ENCODE peak calls at places on chromosome 3, in nine cellular contexts. One of them, this sample, is unnamed.
A peak's percentile ranks its signal among the peaks of the same experiment; 100 is the strongest.

GRCh38 chr3:126758019-126758418 is 54.0 kb downstream of the CHCHD6 start:
- DNase-seq in left ventricle myocardium inferior: no peak
- DNase-seq in effector memory CD4-positive, alpha-beta T cell: no peak
- DNase-seq in tibial artery: no peak
- DNase-seq in CD4-positive, alpha-beta memory T cell: no peak
- DNase-seq in substantia nigra: no peak
- DNase-seq in CD8-positive, alpha-beta T cell: no peak
- DNase-seq in esophagus squamous epithelium: no peak
- DNase-seq in PC-3: no peak
- DNase-seq in this sample: no peak

GRCh38 chr3:99952306-99952705 is 134.6 kb downstream of the CMSS1 start:
- DNase-seq in left ventricle myocardium inferior: no peak
- DNase-seq in effector memory CD4-positive, alpha-beta T cell: no peak
- DNase-seq in tibial artery: no peak
- DNase-seq in CD4-positive, alpha-beta memory T cell: no peak
- DNase-seq in substantia nigra: no peak
- DNase-seq in CD8-positive, alpha-beta T cell: no peak
- DNase-seq in esophagus squamous epithelium: no peak
- DNase-seq in PC-3: peak; percentile 49
- DNase-seq in this sample: no peak

GRCh38 chr3:147735662-147736061 is 326.5 kb downstream of the ZIC1 start:
- DNase-seq in left ventricle myocardium inferior: no peak
- DNase-seq in effector memory CD4-positive, alpha-beta T cell: no peak
- DNase-seq in tibial artery: no peak
- DNase-seq in CD4-positive, alpha-beta memory T cell: no peak
- DNase-seq in substantia nigra: no peak
- DNase-seq in CD8-positive, alpha-beta T cell: no peak
- DNase-seq in esophagus squamous epithelium: no peak
- DNase-seq in PC-3: no peak
- DNase-seq in this sample: no peak

GRCh38 chr3:32817561-32818430 is at the start of gene TRIM71:
- DNase-seq in left ventricle myocardium inferior: no peak
- DNase-seq in effector memory CD4-positive, alpha-beta T cell: no peak
- DNase-seq in tibial artery: no peak
- DNase-seq in CD4-positive, alpha-beta memory T cell: no peak
- DNase-seq in substantia nigra: no peak
- DNase-seq in CD8-positive, alpha-beta T cell: no peak
- DNase-seq in esophagus squamous epithelium: no peak
- DNase-seq in PC-3: no peak
- DNase-seq in this sample: no peak

GRCh38 chr3:169268286-169268776 is 395.2 kb downstream of the MECOM start:
- DNase-seq in left ventricle myocardium inferior: no peak
- DNase-seq in effector memory CD4-positive, alpha-beta T cell: no peak
- DNase-seq in tibial artery: no peak
- DNase-seq in CD4-positive, alpha-beta memory T cell: no peak
- DNase-seq in substantia nigra: no peak
- DNase-seq in CD8-positive, alpha-beta T cell: no peak
- DNase-seq in esophagus squamous epithelium: no peak
- DNase-seq in PC-3: no peak
- DNase-seq in this sample: no peak

GRCh38 chr3:9870978-9871377 is 9.1 kb downstream of the CIDEC start:
- DNase-seq in left ventricle myocardium inferior: no peak
- DNase-seq in effector memory CD4-positive, alpha-beta T cell: no peak
- DNase-seq in tibial artery: no peak
- DNase-seq in CD4-positive, alpha-beta memory T cell: no peak
- DNase-seq in substantia nigra: no peak
- DNase-seq in CD8-positive, alpha-beta T cell: no peak
- DNase-seq in esophagus squamous epithelium: no peak
- DNase-seq in PC-3: peak; percentile 65
- DNase-seq in this sample: no peak

GRCh38 chr3:148714521-148714920 is 16.8 kb downstream of the AGTR1 start:
- DNase-seq in left ventricle myocardium inferior: no peak
- DNase-seq in effector memory CD4-positive, alpha-beta T cell: no peak
- DNase-seq in tibial artery: no peak
- DNase-seq in CD4-positive, alpha-beta memory T cell: no peak
- DNase-seq in substantia nigra: no peak
- DNase-seq in CD8-positive, alpha-beta T cell: no peak
- DNase-seq in esophagus squamous epithelium: no peak
- DNase-seq in PC-3: no peak
- DNase-seq in this sample: no peak

GRCh38 chr3:108090701-108091497 is at the start of gene CD47:
- DNase-seq in left ventricle myocardium inferior: peak; percentile 96
- DNase-seq in effector memory CD4-positive, alpha-beta T cell: peak; percentile 96
- DNase-seq in tibial artery: peak; percentile 96
- DNase-seq in CD4-positive, alpha-beta memory T cell: peak; percentile 98
- DNase-seq in substantia nigra: peak; percentile 90
- DNase-seq in CD8-positive, alpha-beta T cell: peak; percentile 93
- DNase-seq in esophagus squamous epithelium: peak; percentile 69
- DNase-seq in PC-3: peak; percentile 92
- DNase-seq in this sample: peak; percentile 87

GRCh38 chr3:196641278-196642058 is 2.0 kb downstream of the NRROS start:
- DNase-seq in left ventricle myocardium inferior: no peak
- DNase-seq in effector memory CD4-positive, alpha-beta T cell: peak; percentile 20
- DNase-seq in tibial artery: peak; percentile 9
- DNase-seq in CD4-positive, alpha-beta memory T cell: no peak
- DNase-seq in substantia nigra: no peak
- DNase-seq in CD8-positive, alpha-beta T cell: no peak
- DNase-seq in esophagus squamous epithelium: no peak
- DNase-seq in PC-3: no peak
- DNase-seq in this sample: no peak

GRCh38 chr3:44862221-44862637 is 517 bp downstream of the TMEM42 start:
- DNase-seq in left ventricle myocardium inferior: no peak
- DNase-seq in effector memory CD4-positive, alpha-beta T cell: no peak
- DNase-seq in tibial artery: no peak
- DNase-seq in CD4-positive, alpha-beta memory T cell: no peak
- DNase-seq in substantia nigra: no peak
- DNase-seq in CD8-positive, alpha-beta T cell: no peak
- DNase-seq in esophagus squamous epithelium: no peak
- DNase-seq in PC-3: peak; percentile 11
- DNase-seq in this sample: no peak

GRCh38 chr3:78913711-78914110 is 854.1 kb downstream of the ROBO1 start:
- DNase-seq in left ventricle myocardium inferior: no peak
- DNase-seq in effector memory CD4-positive, alpha-beta T cell: no peak
- DNase-seq in tibial artery: no peak
- DNase-seq in CD4-positive, alpha-beta memory T cell: no peak
- DNase-seq in substantia nigra: no peak
- DNase-seq in CD8-positive, alpha-beta T cell: no peak
- DNase-seq in esophagus squamous epithelium: no peak
- DNase-seq in PC-3: no peak
- DNase-seq in this sample: no peak

GRCh38 chr3:179688847-179689246 is 36.0 kb downstream of the USP13 start:
- DNase-seq in left ventricle myocardium inferior: no peak
- DNase-seq in effector memory CD4-positive, alpha-beta T cell: no peak
- DNase-seq in tibial artery: no peak
- DNase-seq in CD4-positive, alpha-beta memory T cell: no peak
- DNase-seq in substantia nigra: no peak
- DNase-seq in CD8-positive, alpha-beta T cell: no peak
- DNase-seq in esophagus squamous epithelium: no peak
- DNase-seq in PC-3: peak; percentile 80
- DNase-seq in this sample: no peak

GRCh38 chr3:20068512-20069177 is 28.4 kb downstream of the KAT2B start:
- DNase-seq in left ventricle myocardium inferior: no peak
- DNase-seq in effector memory CD4-positive, alpha-beta T cell: no peak
- DNase-seq in tibial artery: no peak
- DNase-seq in CD4-positive, alpha-beta memory T cell: no peak
- DNase-seq in substantia nigra: no peak
- DNase-seq in CD8-positive, alpha-beta T cell: no peak
- DNase-seq in esophagus squamous epithelium: no peak
- DNase-seq in PC-3: peak; percentile 66
- DNase-seq in this sample: no peak

GRCh38 chr3:134083626-134084229 is 54.0 kb upstream of the SLCO2A1 start:
- DNase-seq in left ventricle myocardium inferior: no peak
- DNase-seq in effector memory CD4-positive, alpha-beta T cell: no peak
- DNase-seq in tibial artery: no peak
- DNase-seq in CD4-positive, alpha-beta memory T cell: no peak
- DNase-seq in substantia nigra: no peak
- DNase-seq in CD8-positive, alpha-beta T cell: no peak
- DNase-seq in esophagus squamous epithelium: no peak
- DNase-seq in PC-3: no peak
- DNase-seq in this sample: no peak

GRCh38 chr3:62372621-62373041 is 719 bp downstream of the FEZF2 start:
- DNase-seq in left ventricle myocardium inferior: no peak
- DNase-seq in effector memory CD4-positive, alpha-beta T cell: no peak
- DNase-seq in tibial artery: no peak
- DNase-seq in CD4-positive, alpha-beta memory T cell: no peak
- DNase-seq in substantia nigra: no peak
- DNase-seq in CD8-positive, alpha-beta T cell: no peak
- DNase-seq in esophagus squamous epithelium: no peak
- DNase-seq in PC-3: no peak
- DNase-seq in this sample: no peak

GRCh38 chr3:86954751-86955150 is 36.2 kb downstream of the VGLL3 start:
- DNase-seq in left ventricle myocardium inferior: no peak
- DNase-seq in effector memory CD4-positive, alpha-beta T cell: no peak
- DNase-seq in tibial artery: no peak
- DNase-seq in CD4-positive, alpha-beta memory T cell: no peak
- DNase-seq in substantia nigra: no peak
- DNase-seq in CD8-positive, alpha-beta T cell: no peak
- DNase-seq in esophagus squamous epithelium: no peak
- DNase-seq in PC-3: no peak
- DNase-seq in this sample: no peak
- H3K27ac ChIP-seq in left ventricle myocardium inferior: no peak overlapping the region
- H3K27ac ChIP-seq in effector memory CD4-positive, alpha-beta T cell: no peak overlapping the region
- H3K27ac ChIP-seq in tibial artery: no peak overlapping the region
- H3K27ac ChIP-seq in CD4-positive, alpha-beta memory T cell: no peak overlapping the region
- H3K27ac ChIP-seq in substantia nigra: no peak overlapping the region
- H3K27ac ChIP-seq in CD8-positive, alpha-beta T cell: no peak overlapping the region
- H3K27ac ChIP-seq in esophagus squamous epithelium: no peak overlapping the region
- H3K27ac ChIP-seq in PC-3: peak overlapping the region; percentile 26
- H3K27ac ChIP-seq in this sample: no peak overlapping the region

GRCh38 chr3:74423867-74424266 is 190.6 kb downstream of the CNTN3 start:
- DNase-seq in left ventricle myocardium inferior: no peak
- DNase-seq in effector memory CD4-positive, alpha-beta T cell: no peak
- DNase-seq in tibial artery: no peak
- DNase-seq in CD4-positive, alpha-beta memory T cell: no peak
- DNase-seq in substantia nigra: no peak
- DNase-seq in CD8-positive, alpha-beta T cell: no peak
- DNase-seq in esophagus squamous epithelium: no peak
- DNase-seq in PC-3: no peak
- DNase-seq in this sample: no peak

GRCh38 chr3:74420538-74421128 is 193.8 kb downstream of the CNTN3 start:
- DNase-seq in left ventricle myocardium inferior: no peak
- DNase-seq in effector memory CD4-positive, alpha-beta T cell: no peak
- DNase-seq in tibial artery: no peak
- DNase-seq in CD4-positive, alpha-beta memory T cell: no peak
- DNase-seq in substantia nigra: no peak
- DNase-seq in CD8-positive, alpha-beta T cell: no peak
- DNase-seq in esophagus squamous epithelium: no peak
- DNase-seq in PC-3: no peak
- DNase-seq in this sample: no peak

DNA sequence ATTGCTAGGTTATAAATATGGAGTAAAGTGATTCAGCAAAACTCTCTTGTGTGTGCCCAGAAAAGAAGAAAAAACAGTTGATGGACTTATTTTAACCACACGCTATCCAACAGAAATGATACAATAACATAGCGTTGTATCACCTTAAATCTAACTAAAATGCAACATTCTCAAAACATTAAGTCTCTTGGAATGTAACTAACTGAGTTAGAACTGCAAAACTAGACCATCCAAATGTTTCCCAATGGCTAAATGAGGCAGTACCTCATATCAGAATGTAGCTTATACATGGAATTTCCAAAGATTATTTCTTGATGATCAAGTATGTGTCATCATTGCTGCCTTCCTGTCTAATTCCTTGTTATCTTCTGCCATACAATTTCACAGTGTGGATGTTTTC is 187.9 kb downstream of the CNTN3 start:
- DNase-seq in left ventricle myocardium inferior: no peak
- DNase-seq in effector memory CD4-positive, alpha-beta T cell: no peak
- DNase-seq in tibial artery: no peak
- DNase-seq in CD4-positive, alpha-beta memory T cell: no peak
- DNase-seq in substantia nigra: no peak
- DNase-seq in CD8-positive, alpha-beta T cell: no peak
- DNase-seq in esophagus squamous epithelium: no peak
- DNase-seq in PC-3: no peak
- DNase-seq in this sample: no peak
- H3K27ac ChIP-seq in left ventricle myocardium inferior: no peak overlapping the region
- H3K27ac ChIP-seq in effector memory CD4-positive, alpha-beta T cell: no peak overlapping the region
- H3K27ac ChIP-seq in tibial artery: no peak overlapping the region
- H3K27ac ChIP-seq in CD4-positive, alpha-beta memory T cell: no peak overlapping the region
- H3K27ac ChIP-seq in substantia nigra: no peak overlapping the region
- H3K27ac ChIP-seq in CD8-positive, alpha-beta T cell: no peak overlapping the region
- H3K27ac ChIP-seq in esophagus squamous epithelium: no peak overlapping the region
- H3K27ac ChIP-seq in PC-3: no peak overlapping the region
- H3K27ac ChIP-seq in this sample: no peak overlapping the region

GRCh38 chr3:113783980-113784379 is 37.1 kb downstream of the ATP6V1A start:
- DNase-seq in left ventricle myocardium inferior: no peak
- DNase-seq in effector memory CD4-positive, alpha-beta T cell: no peak
- DNase-seq in tibial artery: no peak
- DNase-seq in CD4-positive, alpha-beta memory T cell: no peak
- DNase-seq in substantia nigra: no peak
- DNase-seq in CD8-positive, alpha-beta T cell: no peak
- DNase-seq in esophagus squamous epithelium: no peak
- DNase-seq in PC-3: no peak
- DNase-seq in this sample: no peak

DNA sequence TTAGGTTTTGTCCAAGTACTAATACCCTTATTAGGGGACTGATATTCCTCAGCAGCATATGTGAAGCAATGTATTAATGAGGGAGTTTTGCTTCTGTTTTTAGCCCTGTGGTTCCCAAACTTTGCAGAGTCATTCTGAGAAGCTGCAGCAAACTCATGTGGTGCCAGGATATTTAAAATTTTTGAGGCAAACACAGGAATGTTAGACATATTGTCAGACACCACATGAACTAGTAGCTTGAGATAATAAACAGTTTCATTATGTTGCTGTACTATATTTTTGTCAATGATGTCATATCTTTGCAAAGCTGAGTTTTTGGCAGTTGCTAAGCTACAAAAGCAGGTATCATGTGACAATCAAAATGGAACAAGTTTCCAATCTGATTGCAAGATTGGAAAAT is 36.6 kb downstream of the ATP6V1A start:
- DNase-seq in left ventricle myocardium inferior: no peak
- DNase-seq in effector memory CD4-positive, alpha-beta T cell: no peak
- DNase-seq in tibial artery: no peak
- DNase-seq in CD4-positive, alpha-beta memory T cell: no peak
- DNase-seq in substantia nigra: no peak
- DNase-seq in CD8-positive, alpha-beta T cell: no peak
- DNase-seq in esophagus squamous epithelium: no peak
- DNase-seq in PC-3: no peak
- DNase-seq in this sample: no peak
- H3K27ac ChIP-seq in left ventricle myocardium inferior: peak overlapping the region; percentile 59
- H3K27ac ChIP-seq in effector memory CD4-positive, alpha-beta T cell: no peak overlapping the region
- H3K27ac ChIP-seq in tibial artery: peak overlapping the region; percentile 41
- H3K27ac ChIP-seq in CD4-positive, alpha-beta memory T cell: no peak overlapping the region
- H3K27ac ChIP-seq in substantia nigra: no peak overlapping the region
- H3K27ac ChIP-seq in CD8-positive, alpha-beta T cell: no peak overlapping the region
- H3K27ac ChIP-seq in esophagus squamous epithelium: no peak overlapping the region
- H3K27ac ChIP-seq in PC-3: no peak overlapping the region
- H3K27ac ChIP-seq in this sample: peak overlapping the region; percentile 28

DNA sequence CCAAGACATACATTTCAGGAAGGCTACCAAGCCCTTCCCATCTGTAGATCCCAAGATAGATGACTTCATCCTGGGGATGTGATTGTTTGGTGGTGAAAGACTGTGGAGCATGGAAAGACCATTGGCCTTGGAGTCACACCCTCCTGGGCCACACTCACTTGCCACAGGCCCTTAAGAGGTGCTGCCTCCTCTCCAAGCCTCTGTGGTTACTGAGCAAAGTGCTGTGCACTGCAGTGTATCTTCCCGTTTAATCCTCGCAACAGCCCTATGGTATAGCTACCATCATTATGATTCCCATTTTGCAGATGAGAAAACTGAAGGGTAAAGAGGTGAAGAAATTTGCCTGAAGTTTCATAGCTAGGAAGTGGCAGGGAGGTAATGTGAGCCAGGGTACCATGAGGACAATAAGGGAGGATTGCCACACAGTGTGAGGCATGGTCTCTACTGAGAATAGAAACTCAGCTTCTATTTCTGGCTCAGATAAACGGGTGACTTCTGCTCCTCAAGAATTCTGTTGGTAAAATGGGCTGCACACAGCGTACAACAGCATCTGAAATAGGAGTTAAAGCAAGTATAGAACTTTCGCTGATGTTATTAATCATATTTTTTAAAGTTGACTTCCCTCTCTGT is 23.9 kb upstream of the RHO start:
- DNase-seq in left ventricle myocardium inferior: no peak
- DNase-seq in effector memory CD4-positive, alpha-beta T cell: no peak
- DNase-seq in tibial artery: no peak
- DNase-seq in CD4-positive, alpha-beta memory T cell: no peak
- DNase-seq in substantia nigra: no peak
- DNase-seq in CD8-positive, alpha-beta T cell: no peak
- DNase-seq in esophagus squamous epithelium: no peak
- DNase-seq in PC-3: no peak
- DNase-seq in this sample: peak; percentile 46
- H3K27ac ChIP-seq in left ventricle myocardium inferior: peak overlapping the region; percentile 67
- H3K27ac ChIP-seq in effector memory CD4-positive, alpha-beta T cell: no peak overlapping the region
- H3K27ac ChIP-seq in tibial artery: peak overlapping the region; percentile 16
- H3K27ac ChIP-seq in CD4-positive, alpha-beta memory T cell: no peak overlapping the region
- H3K27ac ChIP-seq in substantia nigra: no peak overlapping the region
- H3K27ac ChIP-seq in CD8-positive, alpha-beta T cell: no peak overlapping the region
- H3K27ac ChIP-seq in esophagus squamous epithelium: no peak overlapping the region
- H3K27ac ChIP-seq in PC-3: no peak overlapping the region
- H3K27ac ChIP-seq in this sample: peak overlapping the region; percentile 7

This sample was measured in gastrocnemius medialis.